ENCODE peak calls at places on chromosome 6, in nine cellular contexts. One of them, this sample, is unnamed.

GRCh38 chr6:112245511-112246203 is 8.7 kb downstream of the LAMA4 start:
- DNase-seq in fibroblast of pulmonary artery: peak; percentile 67
- DNase-seq in neural progenitor cell: no peak
- DNase-seq in coronary artery: no peak
- DNase-seq in PC-3: no peak
- DNase-seq in GM12864: no peak
- DNase-seq in choroid plexus epithelial cell: peak; percentile 66
- DNase-seq in OCI-LY7: no peak
- DNase-seq in AG04450: peak; percentile 87
- DNase-seq in this sample: peak; percentile 88

GRCh38 chr6:100462396-100462795 is 2.3 kb downstream of the SIM1 start:
- DNase-seq in coronary artery: no peak
- DNase-seq in neural progenitor cell: no peak
- DNase-seq in AG04450: no peak
- DNase-seq in fibroblast of pulmonary artery: no peak
- DNase-seq in GM12864: no peak
- DNase-seq in OCI-LY7: no peak
- DNase-seq in choroid plexus epithelial cell: no peak
- DNase-seq in PC-3: no peak
- DNase-seq in this sample: no peak

GRCh38 chr6:87093651-87094050 is 1.3 kb downstream of the CGA start:
- DNase-seq in AG04450: no peak
- DNase-seq in choroid plexus epithelial cell: peak; percentile 11
- DNase-seq in coronary artery: no peak
- DNase-seq in fibroblast of pulmonary artery: peak; percentile 8
- DNase-seq in GM12864: no peak
- DNase-seq in neural progenitor cell: no peak
- DNase-seq in OCI-LY7: no peak
- DNase-seq in PC-3: no peak
- DNase-seq in this sample: no peak

GRCh38 chr6:138981416-138981815 is 6.6 kb downstream of the REPS1 start:
- DNase-seq in GM12864: no peak
- DNase-seq in fibroblast of pulmonary artery: peak; percentile 33
- DNase-seq in OCI-LY7: no peak
- DNase-seq in AG04450: no peak
- DNase-seq in choroid plexus epithelial cell: no peak
- DNase-seq in neural progenitor cell: no peak
- DNase-seq in PC-3: no peak
- DNase-seq in coronary artery: no peak
- DNase-seq in this sample: no peak

GRCh38 chr6:139852484-139853140 is 478.2 kb upstream of the CITED2 start:
- DNase-seq in OCI-LY7: no peak
- DNase-seq in coronary artery: no peak
- DNase-seq in AG04450: peak; percentile 70
- DNase-seq in PC-3: peak; percentile 32
- DNase-seq in GM12864: no peak
- DNase-seq in choroid plexus epithelial cell: peak; percentile 62
- DNase-seq in neural progenitor cell: no peak
- DNase-seq in fibroblast of pulmonary artery: peak; percentile 74
- DNase-seq in this sample: peak; percentile 64

GRCh38 chr6:37830225-37830624 is 10.7 kb downstream of the ZFAND3 start:
- DNase-seq in OCI-LY7: peak; percentile 32
- DNase-seq in PC-3: no peak
- DNase-seq in fibroblast of pulmonary artery: no peak
- DNase-seq in coronary artery: no peak
- DNase-seq in GM12864: no peak
- DNase-seq in choroid plexus epithelial cell: no peak
- DNase-seq in neural progenitor cell: no peak
- DNase-seq in AG04450: no peak
- DNase-seq in this sample: no peak

GRCh38 chr6:111256646-111257045 is 169.3 kb downstream of the SLC16A10 start:
- DNase-seq in AG04450: no peak
- DNase-seq in neural progenitor cell: no peak
- DNase-seq in fibroblast of pulmonary artery: peak; percentile 16
- DNase-seq in coronary artery: no peak
- DNase-seq in PC-3: peak; percentile 19
- DNase-seq in OCI-LY7: no peak
- DNase-seq in GM12864: no peak
- DNase-seq in choroid plexus epithelial cell: peak; percentile 44
- DNase-seq in this sample: no peak

GRCh38 chr6:14799928-14800327 is 445.9 kb upstream of the JARID2 start:
- DNase-seq in choroid plexus epithelial cell: peak; percentile 96
- DNase-seq in GM12864: peak; percentile 27
- DNase-seq in neural progenitor cell: peak; percentile 85
- DNase-seq in fibroblast of pulmonary artery: peak; percentile 93
- DNase-seq in AG04450: peak; percentile 42
- DNase-seq in PC-3: peak; percentile 72
- DNase-seq in OCI-LY7: peak; percentile 80
- DNase-seq in coronary artery: no peak
- DNase-seq in this sample: no peak

GRCh38 chr6:116531675-116532570 is 13.6 kb downstream of the TRAPPC3L start:
- DNase-seq in OCI-LY7: peak; percentile 69
- DNase-seq in neural progenitor cell: peak; percentile 77
- DNase-seq in fibroblast of pulmonary artery: peak; percentile 89
- DNase-seq in AG04450: peak; percentile 52
- DNase-seq in coronary artery: no peak
- DNase-seq in PC-3: peak; percentile 67
- DNase-seq in choroid plexus epithelial cell: peak; percentile 91
- DNase-seq in GM12864: peak; percentile 44
- DNase-seq in this sample: no peak

GRCh38 chr6:146028250-146028789 is 542 bp upstream of the GRM1 start:
- DNase-seq in GM12864: no peak
- DNase-seq in AG04450: peak; percentile 8
- DNase-seq in neural progenitor cell: peak; percentile 89
- DNase-seq in OCI-LY7: no peak
- DNase-seq in choroid plexus epithelial cell: peak; percentile 67
- DNase-seq in fibroblast of pulmonary artery: peak; percentile 67
- DNase-seq in coronary artery: no peak
- DNase-seq in PC-3: peak; percentile 41
- DNase-seq in this sample: no peak

GRCh38 chr6:150604467-150604866 is 4.8 kb downstream of the PLEKHG1 start:
- DNase-seq in choroid plexus epithelial cell: no peak
- DNase-seq in AG04450: no peak
- DNase-seq in OCI-LY7: no peak
- DNase-seq in coronary artery: no peak
- DNase-seq in fibroblast of pulmonary artery: no peak
- DNase-seq in GM12864: no peak
- DNase-seq in PC-3: no peak
- DNase-seq in neural progenitor cell: no peak
- DNase-seq in this sample: no peak

GRCh38 chr6:150605333-150605732 is 5.6 kb downstream of the PLEKHG1 start:
- DNase-seq in coronary artery: no peak
- DNase-seq in fibroblast of pulmonary artery: no peak
- DNase-seq in PC-3: no peak
- DNase-seq in choroid plexus epithelial cell: no peak
- DNase-seq in AG04450: no peak
- DNase-seq in OCI-LY7: no peak
- DNase-seq in neural progenitor cell: no peak
- DNase-seq in GM12864: no peak
- DNase-seq in this sample: no peak

GRCh38 chr6:150607044-150607650 is 7.5 kb downstream of the PLEKHG1 start:
- DNase-seq in GM12864: no peak
- DNase-seq in OCI-LY7: no peak
- DNase-seq in AG04450: no peak
- DNase-seq in coronary artery: no peak
- DNase-seq in neural progenitor cell: no peak
- DNase-seq in PC-3: no peak
- DNase-seq in fibroblast of pulmonary artery: no peak
- DNase-seq in choroid plexus epithelial cell: no peak
- DNase-seq in this sample: no peak

GRCh38 chr6:150610584-150610983 is 10.9 kb downstream of the PLEKHG1 start:
- DNase-seq in OCI-LY7: no peak
- DNase-seq in coronary artery: no peak
- DNase-seq in GM12864: no peak
- DNase-seq in neural progenitor cell: no peak
- DNase-seq in PC-3: no peak
- DNase-seq in AG04450: no peak
- DNase-seq in choroid plexus epithelial cell: no peak
- DNase-seq in fibroblast of pulmonary artery: no peak
- DNase-seq in this sample: no peak

DNA sequence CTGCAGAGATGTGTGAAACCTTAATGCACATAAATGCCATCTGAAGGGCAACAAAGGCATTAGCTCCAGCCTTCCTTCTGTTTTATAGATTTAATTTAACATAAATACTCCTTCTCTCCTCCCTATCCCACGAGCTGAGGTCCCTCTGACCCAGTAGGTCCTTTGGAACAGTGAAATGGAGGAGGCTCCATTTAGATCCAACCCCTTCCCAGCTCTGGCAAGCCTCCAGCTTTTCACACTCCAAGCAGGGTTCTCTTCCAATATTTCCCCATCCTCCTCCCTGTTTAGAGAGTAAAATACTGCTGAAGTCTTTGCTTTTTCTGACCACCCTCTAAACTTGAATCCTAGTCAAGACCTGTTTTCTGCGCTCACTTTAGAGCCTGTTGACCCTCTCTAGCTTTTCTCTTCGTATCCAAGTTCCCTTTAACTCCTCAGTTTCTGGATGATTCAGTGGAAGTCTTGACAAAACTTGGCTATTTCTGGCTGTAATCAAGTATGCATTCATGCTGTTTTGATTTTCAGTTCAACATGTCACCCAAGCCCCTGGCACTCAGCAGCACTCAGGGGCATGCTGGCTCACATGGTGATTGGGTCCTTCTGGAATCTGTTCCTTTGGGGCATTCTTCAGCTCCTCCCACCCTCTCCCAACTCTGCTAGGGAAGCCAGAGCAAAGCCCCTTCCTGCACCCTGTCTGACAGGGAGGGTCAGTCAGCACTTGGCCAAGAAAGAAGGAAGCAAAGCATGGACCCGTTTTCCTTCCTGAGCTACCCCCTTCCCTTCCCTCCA is 6.8 kb downstream of the PLEKHG1 start:
- DNase-seq in coronary artery: no peak
- DNase-seq in AG04450: no peak
- DNase-seq in GM12864: no peak
- DNase-seq in PC-3: no peak
- DNase-seq in OCI-LY7: no peak
- DNase-seq in choroid plexus epithelial cell: no peak
- DNase-seq in neural progenitor cell: no peak
- DNase-seq in fibroblast of pulmonary artery: no peak
- DNase-seq in this sample: no peak
- H3K4me3 ChIP-seq in coronary artery: no peak overlapping the region
- H3K4me3 ChIP-seq in AG04450: no peak overlapping the region
- H3K4me3 ChIP-seq in GM12864: no peak overlapping the region
- H3K4me3 ChIP-seq in PC-3: no peak overlapping the region
- H3K4me3 ChIP-seq in OCI-LY7: no peak overlapping the region
- H3K4me3 ChIP-seq in choroid plexus epithelial cell: no peak overlapping the region
- H3K4me3 ChIP-seq in neural progenitor cell: no peak overlapping the region
- H3K4me3 ChIP-seq in fibroblast of pulmonary artery: no peak overlapping the region
- H3K4me3 ChIP-seq in this sample: no peak overlapping the region

GRCh38 chr6:166465671-166466087 is 82.9 kb upstream of the MPC1 start:
- DNase-seq in coronary artery: no peak
- DNase-seq in GM12864: no peak
- DNase-seq in neural progenitor cell: no peak
- DNase-seq in fibroblast of pulmonary artery: peak; percentile 57
- DNase-seq in choroid plexus epithelial cell: no peak
- DNase-seq in OCI-LY7: no peak
- DNase-seq in PC-3: no peak
- DNase-seq in AG04450: no peak
- DNase-seq in this sample: no peak
- TF ChIP-seq CTCF in coronary artery: no peak
- TF ChIP-seq CTCF in GM12864: peak; percentile 11
- TF ChIP-seq CTCF in neural progenitor cell: no peak
- TF ChIP-seq CTCF in fibroblast of pulmonary artery: peak; percentile 32
- TF ChIP-seq CTCF in choroid plexus epithelial cell: peak; percentile 22
- TF ChIP-seq CTCF in OCI-LY7: peak; percentile 22
- TF ChIP-seq CTCF in PC-3: no peak
- TF ChIP-seq CTCF in AG04450: peak; percentile 17
- TF ChIP-seq CTCF in this sample: peak; percentile 30

DNA sequence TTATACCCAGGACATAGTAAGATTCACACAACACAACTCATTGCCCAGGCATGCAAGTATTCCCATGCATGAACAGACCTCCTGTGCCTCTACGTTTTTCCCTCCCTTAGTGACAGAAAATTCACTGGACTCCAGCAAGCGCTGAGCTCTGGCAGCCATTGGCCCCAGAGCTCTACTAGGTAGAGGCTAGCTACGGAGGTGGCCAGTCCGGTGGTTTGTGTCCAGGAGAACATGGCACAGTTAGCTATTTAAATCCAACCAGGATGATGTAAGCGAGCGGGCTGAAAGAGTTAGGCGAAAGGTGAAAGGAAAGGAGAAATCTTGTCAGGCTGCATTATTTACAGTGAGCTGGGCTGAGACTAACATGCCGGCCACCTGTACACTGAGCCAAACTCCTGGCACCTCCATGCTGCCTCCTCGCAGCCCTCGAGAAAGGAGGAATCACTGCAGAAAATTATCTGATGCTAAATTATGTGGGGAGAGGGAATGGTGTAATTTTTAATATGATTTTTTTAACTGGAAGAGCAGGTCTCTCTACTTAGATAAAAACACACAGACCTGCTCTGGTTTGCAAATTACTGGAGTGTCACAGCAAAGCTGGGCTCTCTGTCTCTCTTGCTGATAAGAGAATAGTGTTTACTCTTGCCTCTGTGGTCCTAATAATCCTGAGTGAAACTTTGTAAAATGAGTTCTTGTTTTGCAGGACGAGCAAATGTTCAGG is 50.1 kb upstream of the ARMC2 start:
- DNase-seq in GM12864: no peak
- DNase-seq in neural progenitor cell: no peak
- DNase-seq in fibroblast of pulmonary artery: no peak
- DNase-seq in coronary artery: no peak
- DNase-seq in OCI-LY7: no peak
- DNase-seq in AG04450: no peak
- DNase-seq in PC-3: peak; percentile 8
- DNase-seq in choroid plexus epithelial cell: no peak
- DNase-seq in this sample: no peak
- H3K4me3 ChIP-seq in GM12864: no peak overlapping the region
- H3K4me3 ChIP-seq in neural progenitor cell: no peak overlapping the region
- H3K4me3 ChIP-seq in fibroblast of pulmonary artery: no peak overlapping the region
- H3K4me3 ChIP-seq in coronary artery: no peak overlapping the region
- H3K4me3 ChIP-seq in OCI-LY7: no peak overlapping the region
- H3K4me3 ChIP-seq in AG04450: no peak overlapping the region
- H3K4me3 ChIP-seq in PC-3: no peak overlapping the region
- H3K4me3 ChIP-seq in choroid plexus epithelial cell: no peak overlapping the region
- H3K4me3 ChIP-seq in this sample: no peak overlapping the region

DNA sequence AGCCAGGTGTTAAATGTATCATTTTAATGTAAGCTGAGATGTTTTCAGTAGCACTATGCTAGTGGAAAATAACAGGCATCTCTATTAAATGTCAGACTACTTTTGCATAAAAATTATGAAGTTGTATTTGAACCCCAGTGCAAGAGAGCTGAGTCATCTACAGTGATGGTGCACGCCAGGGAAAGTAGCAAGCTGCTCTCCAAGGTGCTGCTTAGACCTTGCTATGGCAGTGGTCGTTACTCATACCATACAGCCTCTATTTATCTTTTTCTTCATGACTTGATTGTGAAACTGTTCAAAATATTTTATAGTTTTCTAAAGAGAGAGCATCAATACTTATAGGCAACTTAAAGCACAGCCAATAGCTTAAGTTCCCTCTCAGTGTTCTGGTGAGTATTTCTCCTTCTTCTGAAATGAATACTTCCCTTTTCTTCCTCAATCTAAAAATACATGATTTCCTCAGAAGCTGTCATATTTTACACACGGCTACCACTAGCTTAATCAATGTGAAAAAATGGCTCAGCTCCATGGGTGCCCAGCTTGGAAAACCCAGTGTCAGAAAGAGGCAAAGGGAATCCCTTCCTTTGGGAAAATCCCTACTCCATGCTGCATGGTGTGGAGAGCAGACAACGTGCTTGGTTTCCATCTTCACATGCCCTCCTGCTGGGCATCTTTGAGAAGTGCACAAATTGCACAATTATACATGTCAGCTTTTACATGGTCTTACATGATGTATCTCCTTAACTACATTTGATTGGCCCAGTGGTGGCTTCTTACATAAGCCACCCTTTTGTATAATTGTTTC is 105.6 kb downstream of the ELOVL4 start:
- DNase-seq in fibroblast of pulmonary artery: peak; percentile 7
- DNase-seq in choroid plexus epithelial cell: peak; percentile 13
- DNase-seq in AG04450: no peak
- DNase-seq in coronary artery: no peak
- DNase-seq in PC-3: peak; percentile 5
- DNase-seq in GM12864: no peak
- DNase-seq in neural progenitor cell: no peak
- DNase-seq in OCI-LY7: no peak
- DNase-seq in this sample: no peak
- TF ChIP-seq CTCF in fibroblast of pulmonary artery: no peak
- TF ChIP-seq CTCF in choroid plexus epithelial cell: no peak
- TF ChIP-seq CTCF in AG04450: no peak
- TF ChIP-seq CTCF in coronary artery: no peak
- TF ChIP-seq CTCF in PC-3: peak; percentile 12
- TF ChIP-seq CTCF in GM12864: no peak
- TF ChIP-seq CTCF in neural progenitor cell: no peak
- TF ChIP-seq CTCF in OCI-LY7: peak; percentile 11
- TF ChIP-seq CTCF in this sample: no peak